ENCODE peak calls at places on chromosomes 4 and X, in five cellular contexts. B is ovary, L is GM23248, P is left lung, K is uterus. O is an unnamed sample.
A peak's percentile ranks its signal among the peaks of the same experiment; 100 is the strongest.

GRCh38 chr4:46425775-46426400 is 36.0 kb upstream of the GABRA2 start:
- DNase-seq in B (no peak), L (no peak), P (no peak), K (no peak), O (no peak)

GRCh38 chr4:26321326-26322276 is 787 bp downstream of the RBPJ start:
- DNase-seq in B (peak; percentile 47), L (peak; percentile 66), P (no peak), K (peak; percentile 18), O (peak; percentile 18)

GRCh38 chr4:11424000-11424399 is 4.7 kb downstream of the HS3ST1 start:
- DNase-seq in B (peak; percentile 76), L (peak; percentile 6), P (no peak), K (peak; percentile 22), O (no peak)

GRCh38 chrX:13669246-13669689 is 16.3 kb downstream of the TCEANC start:
- DNase-seq in B (peak; percentile 75), L (peak; percentile 89), P (no peak), K (peak; percentile 77), O (peak; percentile 89)

GRCh38 chrX:3514996-3515395 is 168.5 kb upstream of the MXRA5 start:
- DNase-seq in B (no peak), L (peak; percentile 83), P (no peak), K (no peak), O (no peak)

GRCh38 chrX:42680651-42681050 is 97.3 kb downstream of the PPP1R2C start:
- DNase-seq in B (peak; percentile 14), L (no peak), P (no peak), K (no peak), O (peak; percentile 18)

GRCh38 chr4:113732-114131 is 10.6 kb upstream of the ZNF718 start:
- DNase-seq in B (no peak), L (no peak), P (no peak), K (no peak), O (no peak)

GRCh38 chrX:150184487-150184886 is 178.6 kb upstream of the MAMLD1 start:
- DNase-seq in B (no peak), L (no peak), P (no peak), K (no peak), O (no peak)

GRCh38 chr4:129428454-129428853 is 332.5 kb downstream of the C4orf33 start:
- DNase-seq in B (no peak), L (no peak), P (no peak), K (no peak), O (no peak)

GRCh38 chrX:47169726-47170515 is 23.7 kb upstream of the UBA1 start:
- DNase-seq in B (no peak), L (peak; percentile 53), P (no peak), K (peak; percentile 18), O (no peak)

GRCh38 chr4:55725057-55725456 is 89.0 kb upstream of the NMU start:
- DNase-seq in B (no peak), L (no peak), P (no peak), K (no peak), O (no peak)

GRCh38 chrX:55710701-55711100 is 6.8 kb upstream of the RRAGB start:
- DNase-seq in B (no peak), L (peak; percentile 63), P (no peak), K (peak; percentile 16), O (no peak)

GRCh38 chr4:77385124-77385969 is 220.3 kb upstream of the CXCL13 start:
- DNase-seq in B (peak; percentile 27), L (peak; percentile 77), P (no peak), K (peak; percentile 31), O (peak; percentile 60)

GRCh38 chr4:149029056-149029651 is 586.9 kb upstream of the NR3C2 start:
- DNase-seq in B (no peak), L (no peak), P (no peak), K (no peak), O (peak; percentile 55)

GRCh38 chrX:47283015-47283771 is 50.4 kb downstream of the USP11 start:
- DNase-seq in B (peak; percentile 30), L (peak; percentile 81), P (no peak), K (peak; percentile 74), O (no peak)

GRCh38 chr4:56739104-56739777 is 58.1 kb upstream of the HOPX start:
- DNase-seq in B (no peak), L (peak; percentile 44), P (no peak), K (no peak), O (no peak)

GRCh38 chr4:1793940-1794808 is 1.1 kb downstream of the FGFR3 start:
- DNase-seq in B (no peak), L (peak; percentile 45), P (no peak), K (no peak), O (no peak)

GRCh38 chr4:9994246-9994847 is 26.9 kb downstream of the SLC2A9 start:
- DNase-seq in B (no peak), L (no peak), P (no peak), K (no peak), O (no peak)

GRCh38 chr4:10608501-10609219 is 75.9 kb downstream of the CLNK start:
- DNase-seq in B (no peak), L (no peak), P (no peak), K (no peak), O (no peak)

GRCh38 chr4:8472689-8473197 is 32.2 kb downstream of the TRMT44 start:
- DNase-seq in B (peak; percentile 77), L (peak; percentile 96), P (no peak), K (peak; percentile 69), O (no peak)

GRCh38 chrX:134171661-134172587 is 65.1 kb upstream of the CCDC160 start:
- DNase-seq in B (peak; percentile 16), L (peak; percentile 11), P (peak; percentile 65), K (no peak), O (peak; percentile 57)

GRCh38 chr4:183492791-183493221 is 12.1 kb upstream of the ING2 start:
- DNase-seq in B (no peak), L (peak; percentile 89), P (no peak), K (no peak), O (no peak)

GRCh38 chrX:95058815-95059214 is 1384.8 kb downstream of the FAM133A start:
- DNase-seq in B (no peak), L (peak; percentile 77), P (no peak), K (no peak), O (no peak)

GRCh38 chrX:107894038-107894437 is 68.4 kb downstream of the MID2 start:
- DNase-seq in B (no peak), L (peak; percentile 37), P (no peak), K (no peak), O (no peak)

GRCh38 chr4:3701271-3702083 is 64.7 kb upstream of the ADRA2C start:
- DNase-seq in B (peak; percentile 9), L (no peak), P (peak; percentile 62), K (no peak), O (no peak)

GRCh38 chrX:137052641-137053235 is 18.9 kb upstream of the GPR101 start:
- DNase-seq in B (no peak), L (peak; percentile 20), P (no peak), K (no peak), O (no peak)

GRCh38 chrX:153873282-153874090 is 12.5 kb downstream of the L1CAM start:
- DNase-seq in B (no peak), L (no peak), P (no peak), K (no peak), O (no peak)

GRCh38 chr4:5081441-5081999 is 30.2 kb downstream of the STK32B start:
- DNase-seq in B (no peak), L (no peak), P (no peak), K (no peak), O (no peak)
- H3K9me3 ChIP-seq in B (no peaks in the 10 kb centered on the region), L (no peaks in the 10 kb centered on the region), P (peaks cover 28% of the 10 kb centered on the region), K (peaks cover 3% of the 10 kb centered on the region), O (no peaks in the 10 kb centered on the region)

DNA sequence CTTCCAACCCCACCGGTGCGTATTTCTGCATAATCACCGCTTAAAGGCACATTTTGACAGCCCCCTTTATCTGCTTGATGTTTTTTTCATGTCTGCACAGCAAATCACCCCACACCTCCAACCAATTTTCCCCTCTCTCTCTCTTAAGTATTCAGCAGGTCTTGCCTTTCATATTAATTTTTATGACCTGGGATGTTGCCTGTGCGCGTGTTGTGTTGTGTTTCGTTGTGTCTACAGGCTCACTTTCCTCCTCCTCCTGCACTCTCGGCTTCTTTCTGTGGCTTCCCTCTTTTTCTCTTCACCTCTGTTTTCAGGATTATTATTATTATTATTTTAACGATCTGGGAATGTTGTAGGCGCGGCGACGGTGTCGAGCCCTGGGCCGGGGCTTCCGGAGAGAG is 721 bp downstream of the POU4F2 start:
- DNase-seq in B (no peak), L (no peak), P (no peak), K (no peak), O (no peak)
- H3K4me3 ChIP-seq in B (no peak overlapping the region), L (peak overlapping the region; percentile 57), P (no peak overlapping the region), K (no peak overlapping the region), O (no peak overlapping the region)

DNA sequence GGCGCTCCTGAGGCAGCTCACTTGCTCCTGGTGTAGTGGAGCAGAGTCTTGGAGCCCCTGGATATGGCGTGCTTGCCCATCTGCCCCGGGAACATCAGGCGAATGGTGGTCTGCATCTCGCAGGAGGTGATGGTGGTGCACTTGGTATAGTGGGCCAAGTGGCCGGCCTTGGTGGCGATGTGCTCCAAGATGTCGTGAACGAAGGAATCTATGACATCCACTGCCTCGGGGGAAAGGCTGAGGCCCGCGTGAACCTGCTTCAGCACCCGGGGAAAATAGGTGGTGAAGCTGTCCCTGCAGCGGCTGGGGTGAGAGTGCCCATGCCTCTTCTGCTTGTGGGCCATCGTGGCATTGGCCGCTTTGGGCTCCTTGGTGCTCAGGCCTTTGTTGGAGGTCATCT is 58.1 kb upstream of the TMSB15B start:
- DNase-seq in B (no peak), L (no peak), P (no peak), K (no peak), O (no peak)
- H3K9me3 ChIP-seq in B (no peaks in the 10 kb centered on the region), L (no peaks in the 10 kb centered on the region), P (no peaks in the 10 kb centered on the region), K (no peaks in the 10 kb centered on the region), O (no peaks in the 10 kb centered on the region)

GRCh38 chr4:87036713-87037112 is 101.9 kb downstream of the AFF1 start:
- DNase-seq in B (no peak), L (no peak), P (no peak), K (no peak), O (no peak)

GRCh38 chr4:87037921-87038320 is 103.1 kb downstream of the AFF1 start:
- DNase-seq in B (no peak), L (peak; percentile 56), P (no peak), K (no peak), O (no peak)

GRCh38 chr4:87033902-87034301 is 99.1 kb downstream of the AFF1 start:
- DNase-seq in B (no peak), L (no peak), P (no peak), K (no peak), O (no peak)

GRCh38 chr4:87034527-87034926 is 99.7 kb downstream of the AFF1 start:
- DNase-seq in B (no peak), L (no peak), P (no peak), K (no peak), O (no peak)

GRCh38 chr4:87035881-87036509 is 101.2 kb downstream of the AFF1 start:
- DNase-seq in B (no peak), L (no peak), P (no peak), K (no peak), O (no peak)
- H3K4me3 ChIP-seq in B (no peak overlapping the region), L (no peak overlapping the region), P (no peak overlapping the region), K (no peak overlapping the region), O (no peak overlapping the region)

DNA sequence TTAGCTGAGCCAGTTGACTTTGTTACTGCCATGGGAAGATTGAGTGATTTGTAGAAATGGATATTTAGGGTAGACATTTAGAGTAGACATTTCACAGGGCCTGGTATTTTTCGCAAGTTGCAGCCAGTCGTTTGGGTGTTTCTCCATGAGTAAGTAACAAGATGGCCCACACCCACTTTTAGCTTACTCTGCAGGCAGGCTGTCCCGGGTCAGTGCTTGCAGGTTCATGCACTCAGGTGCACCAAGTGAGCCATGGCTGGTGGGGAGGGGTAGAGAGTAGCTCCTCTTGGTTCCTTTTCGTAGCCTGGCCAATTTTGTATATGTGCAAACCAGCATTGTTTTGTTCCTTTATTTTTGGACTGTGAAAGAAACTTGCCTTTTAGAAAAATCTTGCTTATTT is 145.6 kb downstream of the POLA1 start:
- DNase-seq in B (peak; percentile 30), L (no peak), P (no peak), K (no peak), O (no peak)
- H3K9me3 ChIP-seq in B (no peaks in the 10 kb centered on the region), L (no peaks in the 10 kb centered on the region), P (no peaks in the 10 kb centered on the region), K (no peaks in the 10 kb centered on the region), O (no peaks in the 10 kb centered on the region)

GRCh38 chrX:154918060-154918483 is 31.9 kb downstream of the F8A1 start:
- DNase-seq in B (peak; percentile 66), L (peak; percentile 75), P (no peak), K (peak; percentile 63), O (no peak)
- H3K4me3 ChIP-seq in B (no peak overlapping the region), L (peak overlapping the region; percentile 61), P (no peak overlapping the region), K (no peak overlapping the region), O (no peak overlapping the region)

O was measured in pancreas.